ENCODE peak calls at places on chromosomes 5 and 9, in eight cellular contexts. R is omental fat pad; K is vagina; E is CD8-positive, alpha-beta T cell; N is mesenteric fat pad; Z is ecto neural progenitor cell; H is GM04503; U is C1 segment of cervical spinal cord. F is an unnamed sample.
A peak's percentile ranks its signal among the peaks of the same experiment; 100 is the strongest.

GRCh38 chr5:78677777-78678668 is 29.5 kb upstream of the LHFPL2 start:
- DNase-seq in N (no peak), H (peak; percentile 91), Z (no peak), R (no peak), E (no peak), K (no peak), U (no peak), F (no peak)

GRCh38 chr5:135541969-135542502 is 6.3 kb upstream of the NEUROG1 start:
- DNase-seq in Z (peak; percentile 42), E (no peak), R (no peak), K (no peak), N (no peak), U (no peak), H (no peak), F (no peak)

GRCh38 chr5:93572101-93572772 is 8.8 kb downstream of the NR2F1-AS1 start:
- DNase-seq in R (no peak), K (no peak), E (no peak), U (no peak), N (no peak), Z (peak; percentile 76), H (no peak), F (no peak)

GRCh38 chr5:64003966-64004365 is 41.7 kb upstream of the HTR1A start:
- DNase-seq in R (no peak), Z (no peak), U (no peak), H (no peak), K (no peak), N (no peak), E (no peak), F (no peak)

GRCh38 chr5:131379723-131380122 is 115.9 kb downstream of the CDC42SE2 start:
- DNase-seq in K (no peak), N (no peak), H (no peak), E (peak; percentile 58), U (no peak), R (no peak), Z (no peak), F (no peak)

GRCh38 chr5:150396247-150396646 is 16.5 kb downstream of the CD74 start:
- DNase-seq in N (no peak), R (no peak), H (no peak), Z (no peak), K (no peak), U (no peak), E (no peak), F (no peak)

GRCh38 chr9:27654629-27655285 is 81.5 kb upstream of the C9orf72 start:
- DNase-seq in U (peak; percentile 16), N (no peak), R (no peak), H (no peak), Z (no peak), E (no peak), K (no peak), F (no peak)

GRCh38 chr5:137164961-137165360 is 334.2 kb downstream of the SPOCK1 start:
- DNase-seq in K (no peak), H (no peak), U (no peak), R (no peak), Z (no peak), E (no peak), N (no peak), F (no peak)

GRCh38 chr5:150578781-150579461 is 61.5 kb upstream of the SYNPO start:
- DNase-seq in K (no peak), U (no peak), R (no peak), N (no peak), H (no peak), Z (no peak), E (no peak), F (no peak)

GRCh38 chr5:61919920-61920319 is 386.1 kb upstream of the KIF2A start:
- DNase-seq in H (no peak), U (no peak), K (no peak), Z (no peak), R (no peak), N (no peak), E (no peak), F (no peak)

F was measured in nucleus accumbens.